ENCODE peak calls at places on chromosomes 12 and 14, in eight cellular contexts. T is brain microvascular endothelial cell, X is IMR-90, C is OCI-LY7, E is fibroblast of lung, Q is upper lobe of right lung, V is left ventricle myocardium inferior, P is suprapubic skin. U is an unnamed sample.

GRCh38 chr14:77654001-77654431 is 37.6 kb upstream of the SPTLC2 start:
- DNase-seq in T (no peak), X (no peak), C (no peak), E (no peak), Q (no peak), V (no peak), P (no peak), U (no peak)

GRCh38 chr14:99749763-99750715 is 43.2 kb upstream of the EML1 start:
- DNase-seq in T (no peak), X (no peak), C (no peak), E (no peak), Q (no peak), V (no peak), P (no peak), U (no peak)

GRCh38 chr12:106034316-106034715 is 104.4 kb downstream of the NUAK1 start:
- DNase-seq in T (no peak), X (no peak), C (no peak), E (no peak), Q (no peak), V (no peak), P (no peak), U (no peak)

GRCh38 chr12:10068634-10069033 is 30.2 kb downstream of the CLEC1A start:
- DNase-seq in T (no peak), X (no peak), C (no peak), E (no peak), Q (no peak), V (no peak), P (no peak), U (no peak)

GRCh38 chr14:55697358-55697985 is 117.5 kb downstream of the KTN1 start:
- DNase-seq in T (no peak), X (no peak), C (no peak), E (no peak), Q (no peak), V (no peak), P (no peak), U (no peak)

GRCh38 chr14:70891741-70892140 is 15.5 kb upstream of the PCNX1 start:
- DNase-seq in T (no peak), X (no peak), C (no peak), E (no peak), Q (no peak), V (no peak), P (no peak), U (no peak)

GRCh38 chr12:41552507-41553047 is 364.5 kb downstream of the PDZRN4 start:
- DNase-seq in T (no peak), X (no peak), C (no peak), E (no peak), Q (no peak), V (no peak), P (no peak), U (no peak)

GRCh38 chr14:23483216-23483854 is 13.8 kb downstream of the NGDN start:
- DNase-seq in T (peak), X (peak), C (peak), E (peak), Q (no peak), V (no peak), P (no peak), U (no peak)

GRCh38 chr12:25433581-25434325 is 119.3 kb downstream of the LMNTD1 start:
- DNase-seq in T (peak), X (peak), C (no peak), E (peak), Q (no peak), V (no peak), P (no peak), U (no peak)

GRCh38 chr12:83106873-83107272 is 420.2 kb downstream of the TMTC2 start:
- DNase-seq in T (no peak), X (no peak), C (no peak), E (no peak), Q (no peak), V (no peak), P (no peak), U (no peak)

GRCh38 chr12:2177003-2177402 is 124.2 kb downstream of the CACNA1C start:
- DNase-seq in T (no peak), X (no peak), C (no peak), E (no peak), Q (no peak), V (no peak), P (no peak), U (no peak)

GRCh38 chr14:35332517-35333346 is 40.5 kb downstream of the PSMA6 start:
- DNase-seq in T (no peak), X (no peak), C (no peak), E (peak), Q (peak), V (no peak), P (no peak), U (no peak)

GRCh38 chr12:3000548-3001275 is 41.5 kb downstream of the TEAD4 start:
- DNase-seq in T (no peak), X (no peak), C (no peak), E (no peak), Q (no peak), V (no peak), P (no peak), U (no peak)

GRCh38 chr14:101124860-101125259 is 221.3 kb upstream of the RTL1 start:
- DNase-seq in T (no peak), X (no peak), C (no peak), E (no peak), Q (no peak), V (no peak), P (peak), U (no peak)

GRCh38 chr12:11661491-11662085 is 12.1 kb downstream of the ETV6 start:
- DNase-seq in T (no peak), X (no peak), C (no peak), E (no peak), Q (no peak), V (no peak), P (no peak), U (no peak)

GRCh38 chr14:46405095-46405494 is 246.5 kb downstream of the RPL10L start:
- DNase-seq in T (no peak), X (no peak), C (no peak), E (no peak), Q (no peak), V (no peak), P (no peak), U (no peak)

GRCh38 chr12:62436164-62436503 is 30.5 kb upstream of the MON2 start:
- DNase-seq in T (no peak), X (no peak), C (no peak), E (no peak), Q (no peak), V (no peak), P (no peak), U (no peak)

GRCh38 chr12:127383281-127383680 is 883.7 kb upstream of the TMEM132C start:
- DNase-seq in T (no peak), X (no peak), C (no peak), E (no peak), Q (no peak), V (no peak), P (no peak), U (no peak)

GRCh38 chr12:85693093-85693665 is 143.0 kb downstream of the RASSF9 start:
- DNase-seq in T (no peak), X (no peak), C (no peak), E (no peak), Q (no peak), V (no peak), P (no peak), U (no peak)

GRCh38 chr12:113239811-113240331 is 18.6 kb downstream of the TPCN1 start:
- DNase-seq in T (no peak), X (no peak), C (no peak), E (no peak), Q (no peak), V (peak), P (peak), U (no peak)

GRCh38 chr12:124422570-124423523 is 128.0 kb downstream of the RFLNA start:
- DNase-seq in T (peak), X (peak), C (no peak), E (peak), Q (peak), V (peak), P (peak), U (peak)

GRCh38 chr14:100588671-100589070 is 1.5 kb upstream of the BEGAIN start:
- DNase-seq in T (no peak), X (no peak), C (no peak), E (no peak), Q (peak), V (no peak), P (no peak), U (no peak)

GRCh38 chr12:52032431-52032796 is 18.8 kb upstream of the NR4A1 start:
- DNase-seq in T (peak), X (peak), C (no peak), E (peak), Q (no peak), V (peak), P (no peak), U (no peak)

GRCh38 chr14:95068521-95068920 is 88.8 kb downstream of the DICER1 start:
- DNase-seq in T (no peak), X (no peak), C (no peak), E (no peak), Q (no peak), V (no peak), P (peak), U (no peak)

GRCh38 chr12:30063435-30063945 is 279.7 kb upstream of the TMTC1 start:
- DNase-seq in T (no peak), X (no peak), C (no peak), E (no peak), Q (no peak), V (no peak), P (no peak), U (no peak)

GRCh38 chr12:11592484-11592883 is 57.0 kb upstream of the ETV6 start:
- DNase-seq in T (no peak), X (no peak), C (no peak), E (no peak), Q (no peak), V (no peak), P (no peak), U (no peak)

GRCh38 chr14:64930085-64930843 is 12.3 kb downstream of the GPX2 start:
- DNase-seq in T (no peak), X (peak), C (no peak), E (no peak), Q (no peak), V (no peak), P (no peak), U (no peak)

GRCh38 chr12:89179983-89180382 is 172.3 kb downstream of the DUSP6 start:
- DNase-seq in T (peak), X (peak), C (no peak), E (peak), Q (no peak), V (no peak), P (peak), U (peak)

GRCh38 chr12:49809369-49810158 is 18.6 kb downstream of the NCKAP5L start:
- DNase-seq in T (no peak), X (no peak), C (no peak), E (peak), Q (no peak), V (peak), P (no peak), U (no peak)

GRCh38 chr12:113358381-113359132 is at the start of gene PLBD2:
- DNase-seq in T (peak), X (peak), C (peak), E (peak), Q (peak), V (peak), P (peak), U (peak)

GRCh38 chr14:49930720-49931119 is 37.8 kb downstream of the ARF6 start:
- DNase-seq in T (no peak), X (no peak), C (peak), E (no peak), Q (no peak), V (no peak), P (no peak), U (no peak)

GRCh38 chr14:106224694-106224971 is 698.2 kb downstream of the TMEM121 start:
- DNase-seq in T (no peak), X (no peak), C (no peak), E (no peak), Q (no peak), V (no peak), P (no peak), U (no peak)

GRCh38 chr12:43349863-43350262 is 202.1 kb downstream of the ADAMTS20 start:
- DNase-seq in T (no peak), X (peak), C (no peak), E (peak), Q (no peak), V (no peak), P (no peak), U (no peak)

GRCh38 chr14:50813544-50813863 is 17.5 kb downstream of the NIN start:
- DNase-seq in T (no peak), X (no peak), C (peak), E (no peak), Q (no peak), V (no peak), P (no peak), U (no peak)

GRCh38 chr14:34212172-34212571 is 249.9 kb downstream of the SPTSSA start:
- DNase-seq in T (no peak), X (no peak), C (no peak), E (no peak), Q (no peak), V (no peak), P (no peak), U (no peak)
- TF ChIP-seq CTCF in T (no peak), X (no peak), C (no peak), E (no peak), Q (no peak), V (no peak), P (no peak), U (no peak)

GRCh38 chr12:67067453-67068203 is 201.5 kb upstream of the CAND1 start:
- DNase-seq in T (no peak), X (no peak), C (no peak), E (no peak), Q (no peak), V (no peak), P (no peak), U (no peak)
- H3K4me3 ChIP-seq in T (peak), X (no peak), C (peak), E (no peak), Q (no peak), V (peak), P (peak), U (no peak)

GRCh38 chr14:32224731-32225377 is 21.8 kb upstream of the RNU6-8 start:
- DNase-seq in T (peak), X (peak), C (no peak), E (peak), Q (no peak), V (no peak), P (no peak), U (no peak)
- TF ChIP-seq CTCF in T (peak), X (peak), C (no peak), E (peak), Q (peak), V (peak), P (no peak), U (peak)

DNA sequence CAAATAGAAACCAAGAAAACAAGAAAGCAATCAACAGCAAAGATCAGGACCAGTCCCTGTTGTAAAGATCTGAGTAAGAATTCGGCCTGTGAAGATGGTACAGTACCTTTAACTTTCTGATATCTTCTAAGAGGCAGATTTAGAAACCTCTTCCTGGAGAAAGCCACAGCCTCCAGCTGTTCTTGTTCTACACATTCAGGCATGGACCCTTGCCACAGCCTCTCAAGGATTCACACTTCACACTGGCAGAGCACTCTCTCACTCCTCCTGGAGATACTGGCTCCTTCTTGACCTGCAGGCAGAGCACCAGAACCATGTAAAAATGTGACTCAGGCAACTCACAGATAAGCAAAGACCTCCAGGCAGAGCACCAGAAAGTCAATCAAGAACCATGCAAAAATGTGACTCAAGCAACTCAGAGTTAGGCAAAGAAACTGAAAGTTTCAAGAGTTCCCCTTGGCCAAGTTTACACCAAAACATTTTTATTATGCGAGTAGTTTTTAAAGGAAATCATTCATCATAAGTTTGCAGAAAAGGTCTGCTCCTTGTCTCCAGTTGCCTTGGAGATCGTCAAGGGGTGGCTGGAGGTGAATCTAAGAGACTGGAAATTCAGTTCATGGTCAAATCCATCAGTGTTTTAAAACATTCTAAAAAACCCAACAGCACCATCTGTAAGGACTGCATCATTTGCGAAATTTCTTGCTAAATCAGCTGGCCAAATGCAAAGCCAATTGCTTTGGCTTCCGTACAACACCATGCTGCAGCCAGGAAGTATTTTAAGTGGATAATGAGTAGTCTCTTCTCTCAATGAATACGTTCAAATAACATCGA is 119.3 kb upstream of the MDM1 start:
- DNase-seq in T (peak), X (peak), C (no peak), E (peak), Q (no peak), V (peak), P (no peak), U (peak)
- H3K4me3 ChIP-seq in T (no peak), X (peak), C (no peak), E (no peak), Q (no peak), V (peak), P (no peak), U (no peak)

GRCh38 chr14:104158827-104159798 is 20.7 kb downstream of the KIF26A start:
- DNase-seq in T (no peak), X (no peak), C (no peak), E (no peak), Q (no peak), V (peak), P (no peak), U (no peak)

GRCh38 chr14:104156142-104156541 is 17.8 kb downstream of the KIF26A start:
- DNase-seq in T (no peak), X (no peak), C (no peak), E (no peak), Q (no peak), V (no peak), P (no peak), U (no peak)

GRCh38 chr14:104159990-104160389 is 21.6 kb downstream of the KIF26A start:
- DNase-seq in T (no peak), X (no peak), C (no peak), E (no peak), Q (no peak), V (no peak), P (no peak), U (no peak)

GRCh38 chr14:104155513-104155912 is 17.1 kb downstream of the KIF26A start:
- DNase-seq in T (no peak), X (no peak), C (no peak), E (no peak), Q (no peak), V (peak), P (no peak), U (no peak)

GRCh38 chr14:104157303-104157928 is 19.0 kb downstream of the KIF26A start:
- DNase-seq in T (no peak), X (no peak), C (no peak), E (no peak), Q (no peak), V (no peak), P (no peak), U (no peak)
- TF ChIP-seq CTCF in T (peak), X (no peak), C (no peak), E (no peak), Q (no peak), V (no peak), P (no peak), U (no peak)

GRCh38 chr14:56815301-56815700 is 5.0 kb upstream of the OTX2 start:
- DNase-seq in T (no peak), X (no peak), C (no peak), E (no peak), Q (no peak), V (no peak), P (no peak), U (no peak)
- H3K4me3 ChIP-seq in T (no peak), X (no peak), C (no peak), E (no peak), Q (no peak), V (no peak), P (no peak), U (no peak)